ENCODE peak calls at places on chromosomes 5 and 9, in ten cellular contexts. One of them, this sample, is unnamed.

GRCh38 chr5:180133551-180133950 is 62.0 kb upstream of the RNF130 start:
- DNase-seq in aorta: no peak
- DNase-seq in fibroblast of mammary gland: no peak
- DNase-seq in epithelial cell of esophagus: peak; percentile 33
- DNase-seq in fibroblast of the aortic adventitia: no peak
- DNase-seq in left lung: no peak
- DNase-seq in AG10803: no peak
- DNase-seq in A549: no peak
- DNase-seq in ovary: no peak
- DNase-seq in PC-9: no peak
- DNase-seq in this sample: no peak

GRCh38 chr5:10456583-10457562 is 15.2 kb downstream of the ROPN1L start:
- DNase-seq in A549: no peak
- DNase-seq in left lung: no peak
- DNase-seq in aorta: no peak
- DNase-seq in epithelial cell of esophagus: peak; percentile 64
- DNase-seq in PC-9: no peak
- DNase-seq in AG10803: peak; percentile 55
- DNase-seq in fibroblast of mammary gland: peak; percentile 88
- DNase-seq in ovary: no peak
- DNase-seq in fibroblast of the aortic adventitia: peak; percentile 34
- DNase-seq in this sample: no peak

GRCh38 chr5:145180341-145180740 is 654.8 kb downstream of the PRELID2 start:
- DNase-seq in ovary: no peak
- DNase-seq in A549: no peak
- DNase-seq in left lung: no peak
- DNase-seq in aorta: no peak
- DNase-seq in epithelial cell of esophagus: no peak
- DNase-seq in AG10803: no peak
- DNase-seq in PC-9: no peak
- DNase-seq in fibroblast of the aortic adventitia: no peak
- DNase-seq in fibroblast of mammary gland: no peak
- DNase-seq in this sample: no peak

GRCh38 chr9:68530618-68531017 is 10.1 kb downstream of the TMEM252 start:
- DNase-seq in A549: no peak
- DNase-seq in PC-9: no peak
- DNase-seq in fibroblast of the aortic adventitia: no peak
- DNase-seq in AG10803: no peak
- DNase-seq in ovary: peak; percentile 71
- DNase-seq in aorta: peak; percentile 82
- DNase-seq in left lung: peak; percentile 60
- DNase-seq in epithelial cell of esophagus: no peak
- DNase-seq in fibroblast of mammary gland: no peak
- DNase-seq in this sample: no peak

GRCh38 chr5:134242146-134242545 is 16.3 kb upstream of the PPP2CA start:
- DNase-seq in ovary: peak; percentile 41
- DNase-seq in fibroblast of mammary gland: peak; percentile 96
- DNase-seq in epithelial cell of esophagus: peak; percentile 47
- DNase-seq in left lung: peak; percentile 44
- DNase-seq in PC-9: no peak
- DNase-seq in AG10803: peak; percentile 74
- DNase-seq in aorta: no peak
- DNase-seq in A549: no peak
- DNase-seq in fibroblast of the aortic adventitia: peak; percentile 37
- DNase-seq in this sample: peak; percentile 46

GRCh38 chr9:87088192-87088591 is 140.9 kb upstream of the GAS1 start:
- DNase-seq in fibroblast of the aortic adventitia: no peak
- DNase-seq in epithelial cell of esophagus: no peak
- DNase-seq in ovary: no peak
- DNase-seq in fibroblast of mammary gland: no peak
- DNase-seq in left lung: no peak
- DNase-seq in PC-9: no peak
- DNase-seq in aorta: no peak
- DNase-seq in A549: no peak
- DNase-seq in AG10803: no peak
- DNase-seq in this sample: no peak

GRCh38 chr5:5751987-5752386 is 329.5 kb downstream of the ICE1 start:
- DNase-seq in aorta: no peak
- DNase-seq in fibroblast of the aortic adventitia: no peak
- DNase-seq in ovary: no peak
- DNase-seq in AG10803: no peak
- DNase-seq in PC-9: no peak
- DNase-seq in epithelial cell of esophagus: no peak
- DNase-seq in fibroblast of mammary gland: no peak
- DNase-seq in A549: no peak
- DNase-seq in left lung: no peak
- DNase-seq in this sample: no peak

GRCh38 chr9:130213898-130214761 is 41.9 kb downstream of the NCS1 start:
- DNase-seq in A549: no peak
- DNase-seq in ovary: no peak
- DNase-seq in PC-9: no peak
- DNase-seq in aorta: no peak
- DNase-seq in fibroblast of the aortic adventitia: no peak
- DNase-seq in fibroblast of mammary gland: no peak
- DNase-seq in AG10803: no peak
- DNase-seq in left lung: no peak
- DNase-seq in epithelial cell of esophagus: no peak
- DNase-seq in this sample: no peak

GRCh38 chr9:98218562-98219363 is 26.3 kb upstream of the CORO2A start:
- DNase-seq in epithelial cell of esophagus: peak; percentile 43
- DNase-seq in fibroblast of mammary gland: no peak
- DNase-seq in aorta: no peak
- DNase-seq in left lung: no peak
- DNase-seq in AG10803: no peak
- DNase-seq in PC-9: peak; percentile 68
- DNase-seq in A549: no peak
- DNase-seq in fibroblast of the aortic adventitia: no peak
- DNase-seq in ovary: no peak
- DNase-seq in this sample: no peak

GRCh38 chr9:136657975-136658848 is 4.5 kb upstream of the EGFL7 start:
- DNase-seq in fibroblast of the aortic adventitia: no peak
- DNase-seq in fibroblast of mammary gland: no peak
- DNase-seq in epithelial cell of esophagus: no peak
- DNase-seq in ovary: no peak
- DNase-seq in left lung: no peak
- DNase-seq in aorta: no peak
- DNase-seq in AG10803: no peak
- DNase-seq in A549: no peak
- DNase-seq in PC-9: no peak
- DNase-seq in this sample: no peak

GRCh38 chr5:126499742-126500396 is 76.7 kb downstream of the GRAMD2B start:
- DNase-seq in AG10803: no peak
- DNase-seq in ovary: no peak
- DNase-seq in aorta: no peak
- DNase-seq in PC-9: no peak
- DNase-seq in fibroblast of the aortic adventitia: peak; percentile 34
- DNase-seq in fibroblast of mammary gland: peak; percentile 34
- DNase-seq in left lung: no peak
- DNase-seq in epithelial cell of esophagus: peak; percentile 40
- DNase-seq in A549: no peak
- DNase-seq in this sample: no peak

GRCh38 chr9:89975586-89975985 is 370.8 kb downstream of the GADD45G start:
- DNase-seq in ovary: no peak
- DNase-seq in A549: no peak
- DNase-seq in PC-9: no peak
- DNase-seq in epithelial cell of esophagus: no peak
- DNase-seq in aorta: no peak
- DNase-seq in fibroblast of mammary gland: no peak
- DNase-seq in AG10803: no peak
- DNase-seq in left lung: no peak
- DNase-seq in fibroblast of the aortic adventitia: no peak
- DNase-seq in this sample: no peak

GRCh38 chr5:179271301-179271650 is 74.0 kb downstream of the ADAMTS2 start:
- DNase-seq in epithelial cell of esophagus: no peak
- DNase-seq in PC-9: no peak
- DNase-seq in ovary: no peak
- DNase-seq in aorta: no peak
- DNase-seq in fibroblast of mammary gland: no peak
- DNase-seq in A549: no peak
- DNase-seq in left lung: no peak
- DNase-seq in fibroblast of the aortic adventitia: no peak
- DNase-seq in AG10803: no peak
- DNase-seq in this sample: peak; percentile 41

GRCh38 chr5:40071870-40072269 is 607.8 kb upstream of the PTGER4 start:
- DNase-seq in PC-9: no peak
- DNase-seq in ovary: no peak
- DNase-seq in fibroblast of the aortic adventitia: peak; percentile 78
- DNase-seq in A549: no peak
- DNase-seq in aorta: no peak
- DNase-seq in fibroblast of mammary gland: peak; percentile 49
- DNase-seq in AG10803: peak; percentile 6
- DNase-seq in left lung: no peak
- DNase-seq in epithelial cell of esophagus: peak; percentile 75
- DNase-seq in this sample: no peak

GRCh38 chr9:3963266-3964019 is 336.4 kb downstream of the GLIS3 start:
- DNase-seq in AG10803: peak; percentile 75
- DNase-seq in aorta: no peak
- DNase-seq in fibroblast of the aortic adventitia: peak; percentile 86
- DNase-seq in epithelial cell of esophagus: peak; percentile 56
- DNase-seq in PC-9: no peak
- DNase-seq in ovary: peak; percentile 75
- DNase-seq in A549: peak; percentile 10
- DNase-seq in fibroblast of mammary gland: peak; percentile 94
- DNase-seq in left lung: no peak
- DNase-seq in this sample: peak; percentile 45

DNA sequence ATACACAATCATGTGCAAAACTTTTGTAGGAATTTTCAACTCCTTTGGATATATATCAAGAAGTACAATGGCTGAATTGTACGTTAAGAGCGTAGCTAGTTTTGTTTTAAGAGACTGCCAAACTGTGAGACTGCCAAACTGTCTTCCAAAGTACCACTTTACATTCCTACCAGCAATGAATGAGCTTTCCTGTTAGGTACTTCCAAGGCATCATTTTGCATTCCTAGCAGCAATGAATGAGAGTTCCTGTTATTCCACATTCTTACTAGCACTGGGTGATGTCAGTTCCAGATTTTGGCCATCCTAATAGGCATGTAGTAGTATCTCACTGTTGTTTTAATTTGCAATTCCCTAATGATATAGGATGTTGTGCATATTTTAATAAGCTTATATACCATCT is 219.3 kb downstream of the KCNN2 start:
- DNase-seq in aorta: no peak
- DNase-seq in AG10803: no peak
- DNase-seq in ovary: no peak
- DNase-seq in PC-9: no peak
- DNase-seq in left lung: no peak
- DNase-seq in epithelial cell of esophagus: no peak
- DNase-seq in A549: no peak
- DNase-seq in fibroblast of the aortic adventitia: no peak
- DNase-seq in fibroblast of mammary gland: no peak
- DNase-seq in this sample: no peak
- H3K4me3 ChIP-seq in aorta: no peak overlapping the region
- H3K4me3 ChIP-seq in AG10803: no peak overlapping the region
- H3K4me3 ChIP-seq in ovary: no peak overlapping the region
- H3K4me3 ChIP-seq in PC-9: no peak overlapping the region
- H3K4me3 ChIP-seq in left lung: no peak overlapping the region
- H3K4me3 ChIP-seq in epithelial cell of esophagus: no peak overlapping the region
- H3K4me3 ChIP-seq in A549: no peak overlapping the region
- H3K4me3 ChIP-seq in fibroblast of the aortic adventitia: no peak overlapping the region
- H3K4me3 ChIP-seq in fibroblast of mammary gland: no peak overlapping the region
- H3K4me3 ChIP-seq in this sample: no peak overlapping the region

GRCh38 chr9:128355451-128355850 is 15.1 kb downstream of the SLC27A4 start:
- DNase-seq in fibroblast of mammary gland: no peak
- DNase-seq in fibroblast of the aortic adventitia: no peak
- DNase-seq in epithelial cell of esophagus: no peak
- DNase-seq in PC-9: no peak
- DNase-seq in AG10803: no peak
- DNase-seq in A549: no peak
- DNase-seq in left lung: no peak
- DNase-seq in ovary: no peak
- DNase-seq in aorta: no peak
- DNase-seq in this sample: no peak

GRCh38 chr9:128349125-128349524 is 8.8 kb downstream of the SLC27A4 start:
- DNase-seq in PC-9: no peak
- DNase-seq in A549: no peak
- DNase-seq in epithelial cell of esophagus: no peak
- DNase-seq in ovary: no peak
- DNase-seq in aorta: no peak
- DNase-seq in AG10803: no peak
- DNase-seq in fibroblast of the aortic adventitia: no peak
- DNase-seq in left lung: no peak
- DNase-seq in fibroblast of mammary gland: no peak
- DNase-seq in this sample: no peak

GRCh38 chr9:128343855-128344254 is 3.5 kb downstream of the SLC27A4 start:
- DNase-seq in left lung: no peak
- DNase-seq in AG10803: no peak
- DNase-seq in epithelial cell of esophagus: no peak
- DNase-seq in aorta: no peak
- DNase-seq in PC-9: no peak
- DNase-seq in ovary: no peak
- DNase-seq in fibroblast of the aortic adventitia: no peak
- DNase-seq in fibroblast of mammary gland: no peak
- DNase-seq in A549: no peak
- DNase-seq in this sample: no peak

GRCh38 chr9:128344931-128345605 is 4.7 kb downstream of the SLC27A4 start:
- DNase-seq in AG10803: no peak
- DNase-seq in ovary: no peak
- DNase-seq in A549: no peak
- DNase-seq in PC-9: no peak
- DNase-seq in aorta: no peak
- DNase-seq in fibroblast of the aortic adventitia: no peak
- DNase-seq in fibroblast of mammary gland: no peak
- DNase-seq in left lung: no peak
- DNase-seq in epithelial cell of esophagus: no peak
- DNase-seq in this sample: no peak

GRCh38 chr9:128349772-128350171 is 9.4 kb downstream of the SLC27A4 start:
- DNase-seq in left lung: no peak
- DNase-seq in epithelial cell of esophagus: no peak
- DNase-seq in fibroblast of the aortic adventitia: no peak
- DNase-seq in ovary: no peak
- DNase-seq in A549: no peak
- DNase-seq in PC-9: no peak
- DNase-seq in AG10803: no peak
- DNase-seq in aorta: no peak
- DNase-seq in fibroblast of mammary gland: no peak
- DNase-seq in this sample: no peak
- H3K4me3 ChIP-seq in left lung: no peak overlapping the region
- H3K4me3 ChIP-seq in epithelial cell of esophagus: no peak overlapping the region
- H3K4me3 ChIP-seq in fibroblast of the aortic adventitia: no peak overlapping the region
- H3K4me3 ChIP-seq in ovary: no peak overlapping the region
- H3K4me3 ChIP-seq in A549: no peak overlapping the region
- H3K4me3 ChIP-seq in PC-9: no peak overlapping the region
- H3K4me3 ChIP-seq in AG10803: no peak overlapping the region
- H3K4me3 ChIP-seq in aorta: no peak overlapping the region
- H3K4me3 ChIP-seq in fibroblast of mammary gland: no peak overlapping the region
- H3K4me3 ChIP-seq in this sample: no peak overlapping the region

GRCh38 chr5:32027093-32027716 is 146.9 kb downstream of the GOLPH3 start:
- DNase-seq in PC-9: no peak
- DNase-seq in epithelial cell of esophagus: no peak
- DNase-seq in fibroblast of mammary gland: peak; percentile 69
- DNase-seq in AG10803: peak; percentile 29
- DNase-seq in left lung: no peak
- DNase-seq in ovary: no peak
- DNase-seq in aorta: no peak
- DNase-seq in fibroblast of the aortic adventitia: no peak
- DNase-seq in A549: no peak
- DNase-seq in this sample: no peak
- H3K4me3 ChIP-seq in PC-9: no peak overlapping the region
- H3K4me3 ChIP-seq in epithelial cell of esophagus: no peak overlapping the region
- H3K4me3 ChIP-seq in fibroblast of mammary gland: peak overlapping the region; percentile 12
- H3K4me3 ChIP-seq in AG10803: peak overlapping the region; percentile 26
- H3K4me3 ChIP-seq in left lung: no peak overlapping the region
- H3K4me3 ChIP-seq in ovary: no peak overlapping the region
- H3K4me3 ChIP-seq in aorta: no peak overlapping the region
- H3K4me3 ChIP-seq in fibroblast of the aortic adventitia: peak overlapping the region; percentile 4
- H3K4me3 ChIP-seq in A549: no peak overlapping the region
- H3K4me3 ChIP-seq in this sample: no peak overlapping the region

GRCh38 chr9:91896513-91897121 is 53.4 kb downstream of the ROR2 start:
- DNase-seq in ovary: peak; percentile 57
- DNase-seq in PC-9: no peak
- DNase-seq in epithelial cell of esophagus: no peak
- DNase-seq in left lung: no peak
- DNase-seq in fibroblast of mammary gland: peak; percentile 78
- DNase-seq in A549: no peak
- DNase-seq in aorta: no peak
- DNase-seq in fibroblast of the aortic adventitia: peak; percentile 96
- DNase-seq in AG10803: peak; percentile 42
- DNase-seq in this sample: no peak
- H3K4me3 ChIP-seq in ovary: no peak overlapping the region
- H3K4me3 ChIP-seq in PC-9: no peak overlapping the region
- H3K4me3 ChIP-seq in epithelial cell of esophagus: no peak overlapping the region
- H3K4me3 ChIP-seq in left lung: no peak overlapping the region
- H3K4me3 ChIP-seq in fibroblast of mammary gland: no peak overlapping the region
- H3K4me3 ChIP-seq in A549: no peak overlapping the region
- H3K4me3 ChIP-seq in aorta: no peak overlapping the region
- H3K4me3 ChIP-seq in fibroblast of the aortic adventitia: peak overlapping the region; percentile 32
- H3K4me3 ChIP-seq in AG10803: no peak overlapping the region
- H3K4me3 ChIP-seq in this sample: no peak overlapping the region

This sample was measured in SJSA1.